ENCODE peak calls at places on chromosomes 11 and 22, in five cellular contexts. One of them, this sample, is unnamed.

GRCh38 chr11:114317738-114318137 is 21.5 kb downstream of the NNMT start:
- DNase-seq in WTC11: peak
- DNase-seq in H1: no peak
- DNase-seq in K562: peak
- DNase-seq in HepG2: no peak
- DNase-seq in this sample: no peak

GRCh38 chr11:2208691-2209369 is 37.2 kb upstream of the TH start:
- DNase-seq in WTC11: no peak
- DNase-seq in H1: no peak
- DNase-seq in K562: no peak
- DNase-seq in HepG2: peak
- DNase-seq in this sample: no peak

GRCh38 chr11:126573325-126574076 is 218.0 kb downstream of the ST3GAL4 start:
- DNase-seq in WTC11: peak
- DNase-seq in H1: no peak
- DNase-seq in K562: peak
- DNase-seq in HepG2: no peak
- DNase-seq in this sample: no peak

GRCh38 chr22:27630754-27631153 is 170.8 kb downstream of the MN1 start:
- DNase-seq in WTC11: peak
- DNase-seq in H1: peak
- DNase-seq in K562: no peak
- DNase-seq in HepG2: no peak
- DNase-seq in this sample: no peak

GRCh38 chr22:31148516-31148915 is 8.2 kb upstream of the PLA2G3 start:
- DNase-seq in WTC11: no peak
- DNase-seq in H1: no peak
- DNase-seq in K562: no peak
- DNase-seq in HepG2: no peak
- DNase-seq in this sample: no peak

GRCh38 chr22:39949964-39950737 is 10.0 kb upstream of the TMA7B start:
- DNase-seq in WTC11: no peak
- DNase-seq in H1: no peak
- DNase-seq in K562: no peak
- DNase-seq in HepG2: no peak
- DNase-seq in this sample: no peak

GRCh38 chr11:68107689-68108088 is 13.5 kb downstream of the CHKA start:
- DNase-seq in WTC11: no peak
- DNase-seq in H1: no peak
- DNase-seq in K562: no peak
- DNase-seq in HepG2: peak
- DNase-seq in this sample: no peak

GRCh38 chr11:95699631-95700470 is 89.7 kb downstream of the FAM76B start:
- DNase-seq in WTC11: no peak
- DNase-seq in H1: no peak
- DNase-seq in K562: no peak
- DNase-seq in HepG2: no peak
- DNase-seq in this sample: no peak

DNA sequence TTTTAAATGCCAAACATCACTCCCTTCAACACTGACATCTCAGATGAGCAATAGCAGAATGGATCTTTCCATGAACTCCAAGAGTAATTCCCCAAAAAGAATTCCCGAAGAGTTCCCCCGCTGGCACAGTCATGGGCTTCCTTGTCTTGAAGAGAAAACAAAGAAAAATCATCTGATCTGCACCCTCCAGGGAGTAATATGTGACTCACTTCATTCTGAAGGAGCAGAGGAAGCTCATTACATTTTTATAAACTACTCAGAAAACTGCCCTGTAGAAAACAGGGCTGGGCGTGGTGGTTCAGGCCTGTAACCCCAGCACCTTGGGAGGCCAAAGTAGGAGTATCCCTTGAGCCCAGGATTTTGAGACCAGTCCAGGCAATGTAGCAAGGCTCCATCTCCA is 35.7 kb downstream of the CELSR1 start:
- DNase-seq in WTC11: no peak
- DNase-seq in H1: no peak
- DNase-seq in K562: no peak
- DNase-seq in HepG2: no peak
- DNase-seq in this sample: no peak
- TF ChIP-seq ATF2 in WTC11: no peak
- TF ChIP-seq ATF2 in H1: no peak
- TF ChIP-seq ATF2 in K562: no peak
- TF ChIP-seq ATF2 in HepG2: no peak
- TF ChIP-seq ATF2 in this sample: no peak

GRCh38 chr11:8230178-8230859 is 33.4 kb downstream of the LMO1 start:
- DNase-seq in WTC11: no peak
- DNase-seq in H1: no peak
- DNase-seq in K562: peak
- DNase-seq in HepG2: no peak
- DNase-seq in this sample: no peak
- TF ChIP-seq ATF2 in WTC11: no peak
- TF ChIP-seq ATF2 in H1: no peak
- TF ChIP-seq ATF2 in K562: no peak
- TF ChIP-seq ATF2 in HepG2: no peak
- TF ChIP-seq ATF2 in this sample: no peak

GRCh38 chr11:73260127-73260457 is 12.0 kb upstream of the P2RY6 start:
- DNase-seq in WTC11: no peak
- DNase-seq in H1: no peak
- DNase-seq in K562: no peak
- DNase-seq in HepG2: no peak
- DNase-seq in this sample: no peak

GRCh38 chr11:73263640-73264039 is 8.5 kb upstream of the P2RY6 start:
- DNase-seq in WTC11: no peak
- DNase-seq in H1: no peak
- DNase-seq in K562: no peak
- DNase-seq in HepG2: no peak
- DNase-seq in this sample: no peak

GRCh38 chr11:73265853-73266643 is 6.1 kb upstream of the P2RY6 start:
- DNase-seq in WTC11: no peak
- DNase-seq in H1: no peak
- DNase-seq in K562: no peak
- DNase-seq in HepG2: no peak
- DNase-seq in this sample: no peak

GRCh38 chr11:73265278-73265810 is 6.8 kb upstream of the P2RY6 start:
- DNase-seq in WTC11: no peak
- DNase-seq in H1: no peak
- DNase-seq in K562: no peak
- DNase-seq in HepG2: no peak
- DNase-seq in this sample: no peak

DNA sequence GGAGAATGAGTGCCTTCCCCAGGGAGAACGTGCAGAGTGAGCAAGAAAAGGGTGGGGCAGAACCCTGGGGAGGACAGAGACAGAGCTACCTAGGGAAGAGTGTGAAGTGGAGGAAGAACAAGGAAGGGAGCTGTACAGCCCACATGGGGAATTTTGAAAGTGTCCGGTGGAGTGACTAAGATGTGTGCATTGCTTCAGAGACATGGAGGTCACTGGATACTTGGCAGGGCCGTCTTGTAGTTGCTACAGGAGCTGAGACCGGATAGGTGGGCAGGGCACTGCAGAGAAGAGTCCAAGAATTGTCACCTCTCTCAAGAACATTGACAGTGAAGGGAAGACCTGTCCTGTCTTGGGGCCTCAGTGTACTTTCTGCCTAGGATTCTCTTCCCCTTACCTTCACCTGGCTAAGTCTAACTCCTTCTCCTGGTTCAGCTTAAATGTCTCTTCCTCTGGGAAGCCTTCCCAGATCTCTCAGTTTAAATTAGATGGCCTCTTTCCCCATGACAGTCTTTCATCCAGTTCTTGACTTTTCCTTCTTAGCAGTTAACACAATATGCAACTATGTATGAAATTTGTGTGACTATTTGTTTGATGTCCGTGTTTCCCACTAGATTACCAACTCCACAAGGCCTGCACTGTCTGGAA is 9.2 kb upstream of the P2RY6 start:
- DNase-seq in WTC11: no peak
- DNase-seq in H1: no peak
- DNase-seq in K562: no peak
- DNase-seq in HepG2: no peak
- DNase-seq in this sample: no peak
- TF ChIP-seq ATF2 in WTC11: no peak
- TF ChIP-seq ATF2 in H1: no peak
- TF ChIP-seq ATF2 in K562: no peak
- TF ChIP-seq ATF2 in HepG2: no peak
- TF ChIP-seq ATF2 in this sample: no peak

DNA sequence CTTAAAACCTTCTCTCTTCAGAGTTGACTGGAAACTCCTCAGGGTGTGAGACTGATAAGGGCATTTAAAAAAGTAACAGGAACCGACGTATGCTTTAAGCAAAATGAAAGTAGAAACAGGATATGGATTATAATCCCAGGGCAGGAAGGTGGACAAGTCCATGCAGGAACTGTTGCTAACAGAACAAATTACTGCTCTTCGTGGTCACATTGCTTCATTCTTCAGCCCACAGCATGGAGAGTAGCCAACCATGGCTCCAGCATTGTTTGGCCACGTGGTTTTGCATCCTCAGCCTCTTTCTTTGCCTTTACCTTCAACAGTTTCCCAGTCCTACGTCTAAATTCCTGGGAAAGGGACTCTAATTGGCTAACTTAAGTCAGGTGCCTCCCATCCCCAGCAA is 563.1 kb upstream of the ISX start:
- DNase-seq in WTC11: no peak
- DNase-seq in H1: no peak
- DNase-seq in K562: no peak
- DNase-seq in HepG2: no peak
- DNase-seq in this sample: no peak
- TF ChIP-seq ATF2 in WTC11: no peak
- TF ChIP-seq ATF2 in H1: no peak
- TF ChIP-seq ATF2 in K562: no peak
- TF ChIP-seq ATF2 in HepG2: no peak
- TF ChIP-seq ATF2 in this sample: no peak

GRCh38 chr11:28227460-28227859 is 119.3 kb downstream of the METTL15 start:
- DNase-seq in WTC11: no peak
- DNase-seq in H1: no peak
- DNase-seq in K562: no peak
- DNase-seq in HepG2: no peak
- DNase-seq in this sample: no peak
- TF ChIP-seq ATF2 in WTC11: no peak
- TF ChIP-seq ATF2 in H1: no peak
- TF ChIP-seq ATF2 in K562: no peak
- TF ChIP-seq ATF2 in HepG2: no peak
- TF ChIP-seq ATF2 in this sample: no peak

DNA sequence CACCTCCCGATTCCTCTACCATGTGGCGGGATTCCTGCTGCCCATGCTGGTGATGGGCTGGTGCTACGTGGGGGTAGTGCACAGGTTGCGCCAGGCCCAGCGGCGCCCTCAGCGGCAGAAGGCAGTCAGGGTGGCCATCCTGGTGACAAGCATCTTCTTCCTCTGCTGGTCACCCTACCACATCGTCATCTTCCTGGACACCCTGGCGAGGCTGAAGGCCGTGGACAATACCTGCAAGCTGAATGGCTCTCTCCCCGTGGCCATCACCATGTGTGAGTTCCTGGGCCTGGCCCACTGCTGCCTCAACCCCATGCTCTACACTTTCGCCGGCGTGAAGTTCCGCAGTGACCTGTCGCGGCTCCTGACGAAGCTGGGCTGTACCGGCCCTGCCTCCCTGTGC is 10.5 kb downstream of the CXCR5 start:
- DNase-seq in WTC11: no peak
- DNase-seq in H1: no peak
- DNase-seq in K562: no peak
- DNase-seq in HepG2: no peak
- DNase-seq in this sample: no peak
- TF ChIP-seq ATF2 in WTC11: no peak
- TF ChIP-seq ATF2 in H1: no peak
- TF ChIP-seq ATF2 in K562: no peak
- TF ChIP-seq ATF2 in HepG2: no peak
- TF ChIP-seq ATF2 in this sample: no peak

GRCh38 chr11:83156996-83157754 is at the start of gene PCF11:
- DNase-seq in WTC11: peak
- DNase-seq in H1: no peak
- DNase-seq in K562: peak
- DNase-seq in HepG2: no peak
- DNase-seq in this sample: no peak

GRCh38 chr11:83158474-83158786 is 1.5 kb downstream of the PCF11 start:
- DNase-seq in WTC11: no peak
- DNase-seq in H1: no peak
- DNase-seq in K562: no peak
- DNase-seq in HepG2: no peak
- DNase-seq in this sample: no peak

GRCh38 chr11:83156150-83156995 is 558 bp upstream of the PCF11 start:
- DNase-seq in WTC11: peak
- DNase-seq in H1: peak
- DNase-seq in K562: peak
- DNase-seq in HepG2: peak
- DNase-seq in this sample: peak

GRCh38 chr11:83158965-83159900 is 2.3 kb downstream of the PCF11 start:
- DNase-seq in WTC11: no peak
- DNase-seq in H1: no peak
- DNase-seq in K562: no peak
- DNase-seq in HepG2: no peak
- DNase-seq in this sample: no peak

DNA sequence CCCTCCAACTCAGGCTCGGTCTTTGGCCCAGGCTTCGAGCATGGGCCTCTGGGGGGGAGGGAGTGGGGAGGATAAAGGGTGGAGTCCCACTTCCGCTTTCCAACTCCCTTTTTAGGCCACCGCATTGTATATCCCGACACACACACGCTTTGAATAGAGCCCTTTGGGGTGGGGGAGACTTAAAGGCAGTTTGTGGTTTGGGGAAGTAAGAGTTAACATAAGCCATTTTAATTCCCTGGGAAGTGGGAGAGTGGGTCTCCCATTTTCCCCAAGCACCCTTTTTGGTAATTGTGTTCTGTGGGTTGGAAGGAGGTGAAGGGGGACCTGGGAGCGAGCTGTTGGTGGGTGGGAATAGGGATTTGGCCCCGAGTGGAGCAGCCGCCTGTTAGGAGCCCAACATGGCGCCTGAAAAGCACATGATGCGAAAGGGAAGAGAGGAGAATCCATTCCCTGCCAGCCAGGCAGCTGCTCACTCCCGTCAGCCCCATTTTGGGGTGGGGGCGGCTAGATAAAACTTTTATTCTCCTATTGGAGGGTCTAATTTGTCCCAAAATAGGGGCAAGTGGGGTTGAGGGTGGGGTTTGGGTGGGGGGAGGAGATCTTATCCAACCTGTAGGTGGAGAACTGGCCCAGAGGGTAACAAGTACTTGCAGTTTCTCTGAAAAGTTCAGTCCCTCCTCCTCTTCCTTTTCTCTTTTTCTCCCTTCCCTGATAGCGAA is 983 bp downstream of the PCF11 start:
- DNase-seq in WTC11: peak
- DNase-seq in H1: no peak
- DNase-seq in K562: peak
- DNase-seq in HepG2: peak
- DNase-seq in this sample: no peak
- TF ChIP-seq ATF2 in WTC11: no peak
- TF ChIP-seq ATF2 in H1: no peak
- TF ChIP-seq ATF2 in K562: no peak
- TF ChIP-seq ATF2 in HepG2: no peak
- TF ChIP-seq ATF2 in this sample: no peak